ENCODE peak calls at places on chromosomes 7 and 10, in ten cellular contexts. P, B, Q, R, M, V, D, X, G and E are unnamed samples.

GRCh38 chr7:26588511-26588910 is 275.9 kb downstream of the SKAP2 start:
- DNase-seq in X (no peak), D (no peak), V (no peak), G (no peak), M (no peak), B (no peak), Q (no peak), P (no peak), R (no peak), E (no peak)

GRCh38 chr7:149226840-149227494 is 12.5 kb upstream of the ZNF212 start:
- DNase-seq in V (no peak), X (peak; percentile 26), G (no peak), P (no peak), R (no peak), D (no peak), B (no peak), M (no peak), Q (no peak), E (no peak)

GRCh38 chr10:16989826-16990293 is 139.8 kb downstream of the CUBN start:
- DNase-seq in V (no peak), P (no peak), D (no peak), M (no peak), Q (no peak), R (no peak), B (no peak), G (no peak), X (no peak), E (no peak)

GRCh38 chr7:48101880-48102448 is 12.9 kb downstream of the UPP1 start:
- DNase-seq in G (no peak), R (no peak), D (no peak), M (no peak), V (no peak), P (no peak), X (peak; percentile 29), B (no peak), Q (no peak), E (no peak)

GRCh38 chr7:128879461-128879938 is 16.8 kb downstream of the ATP6V1F start:
- DNase-seq in B (no peak), Q (peak; percentile 63), M (no peak), R (no peak), G (no peak), P (no peak), V (no peak), D (no peak), X (no peak), E (no peak)

GRCh38 chr7:6153646-6154541 is 118.5 kb downstream of the CYTH3 start:
- DNase-seq in G (no peak), Q (no peak), P (no peak), M (no peak), R (no peak), D (no peak), X (no peak), B (no peak), V (no peak), E (no peak)

GRCh38 chr10:12796431-12797185 is 204.9 kb downstream of the CCDC3 start:
- DNase-seq in D (no peak), P (no peak), B (no peak), G (no peak), R (no peak), Q (no peak), V (no peak), M (no peak), X (no peak), E (no peak)

GRCh38 chr7:112996472-112996871 is 90.2 kb downstream of the GPR85 start:
- DNase-seq in M (no peak), B (no peak), D (no peak), R (no peak), Q (no peak), G (no peak), P (no peak), X (no peak), V (no peak), E (no peak)

GRCh38 chr10:110632591-110633215 is 11.4 kb upstream of the RBM20 start:
- DNase-seq in Q (no peak), P (no peak), D (no peak), R (peak; percentile 17), M (no peak), X (no peak), G (no peak), V (no peak), B (no peak), E (no peak)

GRCh38 chr7:77265666-77266065 is 66.0 kb upstream of the FGL2 start:
- DNase-seq in X (no peak), D (no peak), Q (no peak), G (no peak), B (no peak), R (no peak), V (no peak), P (no peak), M (no peak), E (no peak)

GRCh38 chr7:135690566-135690965 is 28.3 kb downstream of the STMP1 start:
- DNase-seq in Q (no peak), B (no peak), M (no peak), D (no peak), R (no peak), X (no peak), V (no peak), P (no peak), G (peak; percentile 72), E (no peak)

DNA sequence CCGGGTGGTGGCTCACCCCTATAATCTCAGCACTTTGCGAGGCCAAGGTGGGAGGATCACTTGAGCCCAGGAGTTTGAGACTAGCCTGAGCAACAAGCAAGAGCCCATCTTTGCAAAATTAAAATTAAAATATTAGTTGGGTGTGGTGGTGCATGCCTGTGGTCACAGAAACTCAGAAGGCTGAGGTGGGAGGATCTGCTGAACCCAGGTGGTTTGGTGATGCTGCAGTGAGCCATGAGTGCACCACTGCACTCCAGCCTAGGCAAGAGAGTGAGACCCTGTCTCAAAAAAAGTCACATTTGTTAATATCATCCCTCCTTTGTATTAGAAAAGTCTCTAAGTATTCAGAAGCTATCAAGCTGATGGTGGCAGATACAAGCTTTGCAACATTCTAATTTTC is 317.5 kb downstream of the ANKRD30A start:
- DNase-seq in M (no peak), V (no peak), R (no peak), G (no peak), D (no peak), Q (no peak), B (no peak), X (no peak), P (no peak), E (no peak)
- H3K9me3 ChIP-seq in M (peaks cover 6% of the 10 kb centered on the region), V (no peaks in the 10 kb centered on the region), R (no peaks in the 10 kb centered on the region), G (peaks cover 7% of the 10 kb centered on the region), D (no peaks in the 10 kb centered on the region), Q (no peaks in the 10 kb centered on the region), B (no peaks in the 10 kb centered on the region), X (no peaks in the 10 kb centered on the region), P (no peaks in the 10 kb centered on the region), E (no peaks in the 10 kb centered on the region)

GRCh38 chr7:94414481-94414880 is 19.8 kb downstream of the COL1A2 start:
- DNase-seq in V (no peak), D (no peak), X (no peak), P (no peak), M (no peak), Q (no peak), R (no peak), B (no peak), G (peak; percentile 77), E (no peak)
- TF ChIP-seq POLR2A in V (no peak), D (no peak), X (no peak), P (no peak), M (no peak), Q (no peak), R (no peak), B (no peak), G (no peak), E (no peak)

DNA sequence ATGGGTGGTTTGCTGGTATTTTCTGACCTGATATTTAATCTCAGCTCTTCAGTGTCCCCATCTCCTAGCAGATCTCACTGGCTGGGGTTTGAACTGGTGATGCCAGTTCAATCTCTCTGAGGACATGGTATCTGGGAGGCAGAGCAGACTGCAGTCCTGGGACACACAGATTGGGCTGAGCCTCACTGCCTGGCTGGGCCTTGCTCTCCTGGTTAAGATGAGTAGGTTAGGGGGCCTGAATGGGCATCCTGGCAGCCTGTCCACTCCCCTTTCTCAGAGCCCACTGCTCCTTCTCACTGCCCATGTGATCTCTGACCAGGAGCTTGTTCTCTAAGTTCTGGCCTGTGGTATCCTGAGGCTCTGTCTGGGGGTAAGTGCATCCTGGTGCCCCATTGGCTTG is 363.4 kb downstream of the GLRX3 start:
- DNase-seq in D (no peak), M (no peak), G (no peak), X (no peak), V (no peak), R (no peak), Q (no peak), P (no peak), B (no peak), E (no peak)
- H3K9me3 ChIP-seq in D (no peaks in the 10 kb centered on the region), M (peaks cover 11% of the 10 kb centered on the region), G (peaks cover 51% of the 10 kb centered on the region), X (no peaks in the 10 kb centered on the region), V (no peaks in the 10 kb centered on the region), R (no peaks in the 10 kb centered on the region), Q (no peaks in the 10 kb centered on the region), P (no peaks in the 10 kb centered on the region), B (no peaks in the 10 kb centered on the region), E (peaks cover 16% of the 10 kb centered on the region)

GRCh38 chr7:121080913-121081326 is 92.4 kb downstream of the CPED1 start:
- DNase-seq in V (no peak), P (no peak), R (no peak), D (no peak), M (no peak), G (no peak), B (no peak), X (no peak), Q (no peak), E (no peak)

GRCh38 chr7:121081327-121081936 is 92.9 kb downstream of the CPED1 start:
- DNase-seq in X (peak; percentile 36), V (peak; percentile 30), G (peak; percentile 85), R (no peak), P (no peak), D (no peak), Q (no peak), M (no peak), B (no peak), E (no peak)

GRCh38 chr7:121080257-121080912 is 91.9 kb downstream of the CPED1 start:
- DNase-seq in P (no peak), X (no peak), V (no peak), R (no peak), D (no peak), M (no peak), G (no peak), B (no peak), Q (no peak), E (no peak)

GRCh38 chr7:121078701-121079227 is 90.3 kb downstream of the CPED1 start:
- DNase-seq in X (no peak), V (no peak), B (no peak), P (no peak), G (no peak), Q (no peak), M (no peak), R (no peak), D (no peak), E (no peak)

DNA sequence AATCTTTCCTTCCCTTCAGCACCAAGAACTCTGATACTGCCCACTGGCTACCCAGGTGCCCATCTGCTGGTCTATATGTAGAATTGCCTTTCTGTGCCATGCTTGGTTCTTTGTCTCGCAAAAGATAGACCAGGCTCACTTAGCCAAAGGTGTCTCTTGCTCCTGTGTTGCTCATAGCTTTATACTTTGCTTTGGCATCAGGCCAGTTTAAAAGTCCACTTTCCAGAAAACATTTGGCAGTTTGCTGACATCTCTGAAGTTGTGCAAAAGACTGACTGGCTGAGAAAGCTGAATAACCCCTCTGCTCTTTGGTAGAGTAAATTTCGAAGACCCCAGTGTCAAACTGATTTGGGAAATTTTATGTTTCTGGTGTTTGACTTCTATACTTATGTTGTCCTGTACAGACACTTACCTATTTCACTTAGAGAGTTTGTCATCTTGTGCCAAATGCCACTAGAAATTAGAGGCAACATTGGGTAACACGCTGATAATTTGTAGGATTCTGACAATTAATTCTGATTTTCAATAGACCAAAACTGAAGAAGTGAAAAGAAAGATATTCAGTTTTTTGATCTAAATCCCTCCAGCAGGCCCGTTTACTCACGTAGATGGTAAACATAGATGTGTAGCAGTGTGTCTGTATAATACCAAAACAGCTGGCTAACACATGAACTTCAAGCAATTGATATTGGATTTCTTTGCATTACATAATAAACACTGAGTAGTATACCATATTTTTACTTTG is 91.1 kb downstream of the CPED1 start:
- DNase-seq in B (no peak), Q (no peak), V (no peak), X (peak; percentile 32), D (no peak), R (no peak), M (no peak), P (no peak), G (peak; percentile 51), E (no peak)
- TF ChIP-seq POLR2A in B (no peak), Q (no peak), V (no peak), X (no peak), D (no peak), R (no peak), M (no peak), P (no peak), G (no peak), E (no peak)